ENCODE peak calls at places on chromosomes 7 and 10, in seven cellular contexts. T is NCI-H2171 treated with DMSO at 0.1 percent for 48 hours, N is right cardiac atrium, Y is EL, J is Caki2, K is HS-5, Q is lower leg skin. Z is an unnamed sample.
A peak's percentile ranks its signal among the peaks of the same experiment; 100 is the strongest.

GRCh38 chr10:43390333-43390732 is 18.7 kb downstream of the HNRNPF start:
- DNase-seq in T (no peak), Q (no peak), Y (no peak), K (no peak), N (no peak), J (no peak), Z (no peak)

GRCh38 chr7:76507723-76508406 is 2.5 kb upstream of the UPK3B start:
- DNase-seq in Y (no peak), T (no peak), J (no peak), K (no peak), Q (no peak), N (no peak), Z (no peak)

GRCh38 chr7:134293029-134293740 is 23.5 kb downstream of the SLC35B4 start:
- DNase-seq in J (no peak), N (no peak), Y (no peak), Q (peak; percentile 22), T (no peak), K (no peak), Z (no peak)

GRCh38 chr7:95608344-95609173 is 12.2 kb upstream of the PDK4 start:
- DNase-seq in Y (peak; percentile 91), J (peak; percentile 94), N (peak; percentile 94), K (peak; percentile 65), T (peak; percentile 70), Q (peak; percentile 95), Z (peak; percentile 82)

GRCh38 chr7:27842094-27842493 is 102.1 kb downstream of the TAX1BP1 start:
- DNase-seq in Y (no peak), Q (no peak), K (no peak), J (no peak), T (no peak), N (no peak), Z (no peak)

GRCh38 chr7:148867571-148868377 is 16.3 kb downstream of the EZH2 start:
- DNase-seq in Y (no peak), Q (no peak), T (no peak), K (no peak), N (no peak), J (no peak), Z (no peak)

GRCh38 chr10:88991161-88991899 is 732 bp downstream of the FAS start:
- DNase-seq in J (peak; percentile 70), N (peak; percentile 78), Q (peak; percentile 76), T (no peak), Y (peak; percentile 65), K (no peak), Z (peak; percentile 35)

GRCh38 chr7:16066805-16067459 is 354.4 kb downstream of the CRPPA start:
- DNase-seq in T (peak; percentile 58), K (no peak), N (no peak), Q (no peak), Y (no peak), J (no peak), Z (no peak)

GRCh38 chr7:95246935-95247370 is 77.4 kb downstream of the PON1 start:
- DNase-seq in N (no peak), J (peak; percentile 58), T (peak; percentile 84), Y (peak; percentile 71), K (peak; percentile 33), Q (peak; percentile 35), Z (no peak)

GRCh38 chr10:80730522-80730921 is 192.8 kb downstream of the SH2D4B start:
- DNase-seq in Y (no peak), K (no peak), N (no peak), Q (no peak), T (no peak), J (no peak), Z (no peak)

GRCh38 chr10:19546224-19546623 is 270.0 kb upstream of the PLXDC2 start:
- DNase-seq in N (no peak), Q (no peak), Y (no peak), K (no peak), T (no peak), J (no peak), Z (no peak)

Z was measured in thoracic aorta.